ENCODE peak calls at places on chromosomes 16 and 17, in ten cellular contexts. O, H, L, Y, Q, I, Z, F, C and E are unnamed samples.

GRCh38 chr16:70468776-70469525 is 14.6 kb downstream of the FCSK start:
- DNase-seq in C (no peak), Y (no peak), L (no peak), O (no peak), I (no peak), F (no peak), H (no peak), Q (no peak), Z (no peak), E (no peak)

GRCh38 chr17:16934836-16935235 is 37.1 kb downstream of the TNFRSF13B start:
- DNase-seq in F (no peak), Y (no peak), Q (no peak), C (no peak), I (no peak), L (no peak), Z (no peak), O (no peak), H (no peak), E (no peak)

GRCh38 chr16:3836641-3837040 is 43.9 kb downstream of the CREBBP start:
- DNase-seq in I (no peak), Y (no peak), O (no peak), H (no peak), F (no peak), C (no peak), Q (no peak), Z (no peak), L (no peak), E (no peak)

GRCh38 chr16:10937068-10937859 is 5.0 kb downstream of the DEXI start:
- DNase-seq in Z (no peak), I (no peak), Y (no peak), H (no peak), C (no peak), Q (no peak), L (peak; percentile 76), O (no peak), F (no peak), E (no peak)

GRCh38 chr17:40371261-40371929 is 6.9 kb upstream of the GJD3 start:
- DNase-seq in I (no peak), C (no peak), O (no peak), Y (no peak), Q (no peak), H (no peak), Z (no peak), L (no peak), F (no peak), E (no peak)

GRCh38 chr16:57606847-57607501 is 21.5 kb upstream of the ADGRG1 start:
- DNase-seq in Q (no peak), H (no peak), F (peak; percentile 91), I (no peak), C (no peak), Y (no peak), L (no peak), O (no peak), Z (no peak), E (no peak)

GRCh38 chr17:49980703-49981197 is 11.8 kb downstream of the DLX4 start:
- DNase-seq in O (no peak), Q (no peak), C (no peak), H (no peak), L (no peak), I (no peak), Z (no peak), Y (no peak), F (no peak), E (no peak)

GRCh38 chr16:71474864-71475263 is 12.8 kb upstream of the ZNF23 start:
- DNase-seq in Q (no peak), Z (no peak), F (no peak), L (no peak), C (no peak), Y (no peak), I (no peak), H (peak; percentile 93), O (peak; percentile 93), E (no peak)

GRCh38 chr16:73572135-73572534 is 524.2 kb upstream of the ZFHX3 start:
- DNase-seq in Y (peak; percentile 14), C (peak; percentile 28), F (peak; percentile 16), O (peak; percentile 4), Q (no peak), I (no peak), L (peak; percentile 59), Z (no peak), H (no peak), E (no peak)

GRCh38 chr17:76370261-76370993 is 14.0 kb upstream of the SPHK1 start:
- DNase-seq in L (peak; percentile 61), Z (peak; percentile 63), O (peak; percentile 97), Y (no peak), I (peak; percentile 79), H (peak; percentile 97), C (peak; percentile 90), Q (no peak), F (peak; percentile 67), E (peak; percentile 92)
- TF ChIP-seq CTCF in L (peak; percentile 43), Z (no peak), O (peak; percentile 71), Y (peak; percentile 25), I (peak; percentile 92), H (peak; percentile 89), C (peak; percentile 59), Q (no peak), F (peak; percentile 38), E (peak; percentile 71)

GRCh38 chr16:1859650-1860049 is 12.3 kb downstream of the MEIOB start:
- DNase-seq in C (no peak), O (no peak), Y (no peak), H (no peak), Q (no peak), Z (no peak), L (no peak), I (no peak), F (no peak), E (no peak)

GRCh38 chr16:1861730-1862129 is 10.2 kb downstream of the MEIOB start:
- DNase-seq in Z (no peak), F (no peak), I (no peak), O (no peak), L (no peak), Q (no peak), C (no peak), H (no peak), Y (no peak), E (no peak)

GRCh38 chr16:1862394-1862793 is 9.6 kb downstream of the MEIOB start:
- DNase-seq in Z (no peak), C (no peak), F (no peak), L (no peak), O (no peak), H (no peak), I (no peak), Y (no peak), Q (no peak), E (no peak)

GRCh38 chr16:1865902-1866690 is 5.9 kb downstream of the MEIOB start:
- DNase-seq in Q (no peak), C (no peak), Z (no peak), Y (no peak), O (no peak), F (no peak), I (no peak), H (no peak), L (no peak), E (no peak)

GRCh38 chr16:1863681-1864460 is 8.1 kb downstream of the MEIOB start:
- DNase-seq in Z (no peak), C (no peak), O (no peak), H (peak; percentile 5), I (no peak), L (no peak), Q (no peak), F (peak; percentile 21), Y (no peak), E (peak; percentile 7)
- TF ChIP-seq CTCF in Z (no peak), C (peak; percentile 63), O (peak; percentile 56), H (peak; percentile 92), I (peak; percentile 84), L (peak; percentile 72), Q (peak; percentile 82), F (peak; percentile 46), Y (peak; percentile 48), E (peak; percentile 40)

DNA sequence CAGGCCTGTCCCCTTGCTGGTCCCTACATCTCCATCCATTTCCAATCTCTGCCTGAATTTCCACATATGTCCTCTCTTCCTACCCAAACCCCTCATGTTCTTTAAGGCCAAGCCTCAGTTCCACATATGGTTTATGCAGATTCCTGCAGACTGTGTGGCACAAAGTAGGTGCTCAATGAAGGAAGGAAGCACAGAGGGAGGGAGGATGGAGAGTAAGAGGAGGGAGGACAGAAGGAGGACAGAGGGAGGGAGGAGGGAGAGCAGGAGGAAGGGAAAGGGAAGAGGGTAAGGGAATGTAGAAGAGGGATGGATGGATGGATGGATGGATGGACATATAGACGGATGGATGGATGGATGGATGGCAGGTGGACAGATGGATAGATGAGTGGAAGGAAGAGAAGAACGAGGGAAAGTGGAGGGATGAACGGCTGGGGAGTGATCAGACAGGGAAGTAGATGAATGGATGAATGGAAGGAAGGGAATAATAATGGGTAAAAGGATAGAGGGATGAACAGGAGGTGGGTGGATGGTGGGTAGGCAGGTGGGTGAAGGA is 7.7 kb upstream of the KRT14 start:
- DNase-seq in Y (no peak), Z (no peak), O (no peak), L (no peak), Q (no peak), F (no peak), H (no peak), C (no peak), I (no peak), E (no peak)
- TF ChIP-seq CTCF in Y (no peak), Z (no peak), O (no peak), L (no peak), Q (no peak), F (no peak), H (no peak), C (no peak), I (no peak), E (no peak)

GRCh38 chr16:85057212-85057889 is 29.8 kb downstream of the KIAA0513 start:
- DNase-seq in C (no peak), Y (no peak), I (peak; percentile 72), Z (no peak), Q (no peak), F (no peak), O (no peak), H (no peak), L (no peak), E (no peak)

GRCh38 chr16:85054948-85055502 is 27.4 kb downstream of the KIAA0513 start:
- DNase-seq in L (no peak), I (no peak), Y (no peak), Q (no peak), C (no peak), H (no peak), O (no peak), Z (no peak), F (no peak), E (no peak)

GRCh38 chr16:85057948-85058347 is 30.4 kb downstream of the KIAA0513 start:
- DNase-seq in Q (no peak), Y (no peak), H (no peak), F (no peak), Z (no peak), C (no peak), L (no peak), I (no peak), O (no peak), E (no peak)

GRCh38 chr16:85055503-85056210 is 28.1 kb downstream of the KIAA0513 start:
- DNase-seq in Q (peak; percentile 83), I (no peak), O (peak; percentile 62), H (peak; percentile 42), F (no peak), C (no peak), Y (peak; percentile 42), L (peak; percentile 73), Z (peak; percentile 65), E (peak; percentile 5)

DNA sequence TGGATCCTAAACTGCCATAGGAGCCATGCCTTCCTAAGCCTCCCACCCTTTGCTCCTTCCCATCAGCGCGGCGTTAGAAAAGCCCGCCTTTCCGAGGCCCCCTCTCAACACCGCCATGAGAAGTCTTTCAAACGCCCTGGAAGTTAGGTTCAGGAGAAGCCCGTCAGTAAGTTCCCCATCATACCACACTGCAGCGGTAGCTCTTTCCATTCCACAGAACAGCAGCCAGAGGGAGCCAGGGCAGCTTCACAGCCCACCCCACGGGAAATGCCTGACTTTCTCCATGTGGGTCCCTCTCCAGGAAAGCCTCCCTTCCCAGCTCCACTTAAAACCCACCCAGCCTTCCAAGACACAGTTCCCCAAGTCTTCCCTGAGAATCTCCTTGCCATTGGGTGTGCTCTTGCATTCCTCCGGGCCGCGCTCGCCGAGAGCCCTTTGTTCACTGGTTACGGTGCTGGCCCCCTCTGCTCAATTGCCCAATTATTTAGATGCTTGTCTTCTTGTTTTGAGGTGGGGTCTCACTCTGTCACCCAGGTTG is 28.7 kb downstream of the KIAA0513 start:
- DNase-seq in H (no peak), I (no peak), F (no peak), Q (no peak), Z (no peak), O (no peak), Y (no peak), C (no peak), L (peak; percentile 33), E (no peak)
- TF ChIP-seq CTCF in H (peak; percentile 37), I (no peak), F (no peak), Q (no peak), Z (no peak), O (peak; percentile 72), Y (no peak), C (no peak), L (no peak), E (no peak)